ENCODE peak calls at places on chromosomes 4 and X, in nine cellular contexts. T is GM23338, M is mesenchymal stem cell, Z is PC-3, P is neural progenitor cell, H is neuronal stem cell, U is fibroblast of lung, C is mammary epithelial cell, E is H9. S is an unnamed sample.

GRCh38 chrX:68889244-68889643 is 60.4 kb downstream of the EFNB1 start:
- DNase-seq in T (no peak), M (no peak), Z (no peak), P (no peak), H (no peak), U (no peak), C (no peak), E (no peak), S (no peak)

GRCh38 chrX:119667111-119667928 is 25.6 kb downstream of the SEPTIN6 start:
- DNase-seq in T (no peak), M (no peak), Z (no peak), P (no peak), H (no peak), U (no peak), C (no peak), E (no peak), S (no peak)

GRCh38 chr4:182969651-182970279 is 52.6 kb upstream of the DCTD start:
- DNase-seq in T (no peak), M (no peak), Z (peak), P (no peak), H (no peak), U (no peak), C (no peak), E (no peak), S (no peak)

GRCh38 chr4:513327-513726 is 14.3 kb downstream of the PIGG start:
- DNase-seq in T (no peak), M (no peak), Z (no peak), P (no peak), H (no peak), U (no peak), C (no peak), E (no peak), S (no peak)

GRCh38 chrX:118347131-118347530 is 1.2 kb downstream of the WDR44 start:
- DNase-seq in T (no peak), M (peak), Z (peak), P (peak), H (no peak), U (peak), C (peak), E (no peak), S (peak)

GRCh38 chr4:188041721-188042120 is 46.1 kb downstream of the ZFP42 start:
- DNase-seq in T (no peak), M (no peak), Z (no peak), P (no peak), H (no peak), U (no peak), C (no peak), E (no peak), S (no peak)

GRCh38 chr4:23741586-23742240 is 148.1 kb downstream of the PPARGC1A start:
- DNase-seq in T (no peak), M (no peak), Z (no peak), P (no peak), H (no peak), U (no peak), C (no peak), E (no peak), S (no peak)

GRCh38 chr4:179624768-179625181 is 2182.5 kb upstream of the AGA start:
- DNase-seq in T (no peak), M (peak), Z (peak), P (peak), H (no peak), U (peak), C (no peak), E (peak), S (peak)

GRCh38 chr4:132839070-132839469 is 310.0 kb upstream of the PCDH10 start:
- DNase-seq in T (no peak), M (no peak), Z (no peak), P (no peak), H (no peak), U (no peak), C (no peak), E (no peak), S (no peak)

GRCh38 chrX:46326161-46326560 is 219.1 kb downstream of the ZNF674 start:
- DNase-seq in T (peak), M (peak), Z (peak), P (no peak), H (no peak), U (peak), C (peak), E (no peak), S (peak)

GRCh38 chr4:142615324-142615665 is 230.8 kb downstream of the INPP4B start:
- DNase-seq in T (no peak), M (peak), Z (peak), P (no peak), H (no peak), U (peak), C (peak), E (no peak), S (peak)

GRCh38 chrX:107676559-107677378 is 48.5 kb downstream of the PRPS1 start:
- DNase-seq in T (no peak), M (peak), Z (peak), P (no peak), H (no peak), U (peak), C (peak), E (no peak), S (peak)

GRCh38 chr4:159390648-159391047 is 287.8 kb downstream of the RAPGEF2 start:
- DNase-seq in T (no peak), M (peak), Z (peak), P (no peak), H (no peak), U (peak), C (peak), E (no peak), S (peak)

GRCh38 chr4:176995-177394 is 52.7 kb downstream of the ZNF718 start:
- DNase-seq in T (no peak), M (no peak), Z (no peak), P (no peak), H (no peak), U (no peak), C (no peak), E (no peak), S (no peak)

GRCh38 chr4:134298313-134298712 is 96.7 kb upstream of the PABPC4L start:
- DNase-seq in T (no peak), M (no peak), Z (no peak), P (no peak), H (no peak), U (no peak), C (no peak), E (no peak), S (no peak)

GRCh38 chr4:72112514-72113156 is 80.8 kb downstream of the NPFFR2 start:
- DNase-seq in T (no peak), M (peak), Z (peak), P (no peak), H (no peak), U (peak), C (peak), E (no peak), S (peak)

GRCh38 chr4:2847297-2847871 is 3.7 kb downstream of the ADD1 start:
- DNase-seq in T (no peak), M (no peak), Z (no peak), P (no peak), H (no peak), U (no peak), C (no peak), E (no peak), S (no peak)

GRCh38 chr4:165844151-165844550 is 28.9 kb upstream of the TLL1 start:
- DNase-seq in T (no peak), M (no peak), Z (no peak), P (no peak), H (no peak), U (no peak), C (no peak), E (no peak), S (no peak)

GRCh38 chrX:150049647-150050046 is 111.4 kb upstream of the EOLA2 start:
- DNase-seq in T (peak), M (peak), Z (no peak), P (no peak), H (no peak), U (no peak), C (no peak), E (no peak), S (no peak)

GRCh38 chr4:189185810-189186432 is 754.8 kb upstream of the FRG1 start:
- DNase-seq in T (peak), M (no peak), Z (no peak), P (peak), H (peak), U (no peak), C (peak), E (peak), S (no peak)

GRCh38 chr4:24363751-24364150 is 220.6 kb downstream of the DHX15 start:
- DNase-seq in T (no peak), M (no peak), Z (no peak), P (no peak), H (no peak), U (no peak), C (no peak), E (no peak), S (no peak)

GRCh38 chr4:55178226-55179005 is 53.0 kb upstream of the KDR start:
- DNase-seq in T (peak), M (no peak), Z (no peak), P (no peak), H (no peak), U (no peak), C (no peak), E (no peak), S (no peak)

GRCh38 chrX:103927633-103928032 is 34.8 kb upstream of the TMSB15B start:
- DNase-seq in T (no peak), M (no peak), Z (no peak), P (no peak), H (no peak), U (no peak), C (no peak), E (no peak), S (no peak)

GRCh38 chrX:15675490-15675921 is 10.9 kb upstream of the CLTRN start:
- DNase-seq in T (peak), M (no peak), Z (peak), P (peak), H (peak), U (no peak), C (peak), E (peak), S (no peak)

GRCh38 chr4:125780159-125780558 is 465.4 kb downstream of the FAT4 start:
- DNase-seq in T (no peak), M (peak), Z (no peak), P (no peak), H (no peak), U (peak), C (no peak), E (no peak), S (peak)

GRCh38 chr4:144903953-144904711 is 193.9 kb downstream of the ANAPC10 start:
- DNase-seq in T (no peak), M (no peak), Z (peak), P (no peak), H (no peak), U (peak), C (peak), E (no peak), S (peak)

GRCh38 chr4:896630-897029 is 35.5 kb downstream of the GAK start:
- DNase-seq in T (no peak), M (no peak), Z (no peak), P (no peak), H (no peak), U (no peak), C (no peak), E (no peak), S (no peak)

GRCh38 chr4:25351777-25352421 is 25.2 kb upstream of the ANAPC4 start:
- DNase-seq in T (peak), M (peak), Z (peak), P (no peak), H (no peak), U (peak), C (peak), E (no peak), S (peak)

GRCh38 chr4:176359590-176359989 is 39.8 kb downstream of the SPCS3 start:
- DNase-seq in T (no peak), M (no peak), Z (no peak), P (no peak), H (no peak), U (peak), C (no peak), E (no peak), S (peak)

GRCh38 chr4:3226467-3226866 is 22.5 kb upstream of the MSANTD1 start:
- DNase-seq in T (no peak), M (no peak), Z (no peak), P (no peak), H (no peak), U (no peak), C (no peak), E (no peak), S (no peak)

GRCh38 chrX:122219226-122219625 is 964.9 kb upstream of the GRIA3 start:
- DNase-seq in T (no peak), M (no peak), Z (no peak), P (no peak), H (no peak), U (no peak), C (peak), E (no peak), S (no peak)

GRCh38 chr4:8228319-8229250 is 29.5 kb downstream of the SH3TC1 start:
- DNase-seq in T (no peak), M (peak), Z (peak), P (peak), H (no peak), U (peak), C (peak), E (no peak), S (peak)

GRCh38 chrX:56069299-56069941 is 162.7 kb upstream of the KLF8 start:
- DNase-seq in T (no peak), M (no peak), Z (no peak), P (no peak), H (no peak), U (no peak), C (no peak), E (no peak), S (no peak)

GRCh38 chr4:155807021-155807420 is 48.2 kb downstream of the GUCY1B1 start:
- DNase-seq in T (no peak), M (peak), Z (no peak), P (no peak), H (no peak), U (peak), C (no peak), E (no peak), S (peak)

GRCh38 chr4:77618383-77619241 is 13.0 kb downstream of the CXCL13 start:
- DNase-seq in T (peak), M (peak), Z (peak), P (peak), H (peak), U (peak), C (peak), E (peak), S (peak)

GRCh38 chr4:26987191-26987590 is 126.5 kb downstream of the STIM2 start:
- DNase-seq in T (peak), M (no peak), Z (no peak), P (no peak), H (no peak), U (no peak), C (no peak), E (no peak), S (no peak)

DNA sequence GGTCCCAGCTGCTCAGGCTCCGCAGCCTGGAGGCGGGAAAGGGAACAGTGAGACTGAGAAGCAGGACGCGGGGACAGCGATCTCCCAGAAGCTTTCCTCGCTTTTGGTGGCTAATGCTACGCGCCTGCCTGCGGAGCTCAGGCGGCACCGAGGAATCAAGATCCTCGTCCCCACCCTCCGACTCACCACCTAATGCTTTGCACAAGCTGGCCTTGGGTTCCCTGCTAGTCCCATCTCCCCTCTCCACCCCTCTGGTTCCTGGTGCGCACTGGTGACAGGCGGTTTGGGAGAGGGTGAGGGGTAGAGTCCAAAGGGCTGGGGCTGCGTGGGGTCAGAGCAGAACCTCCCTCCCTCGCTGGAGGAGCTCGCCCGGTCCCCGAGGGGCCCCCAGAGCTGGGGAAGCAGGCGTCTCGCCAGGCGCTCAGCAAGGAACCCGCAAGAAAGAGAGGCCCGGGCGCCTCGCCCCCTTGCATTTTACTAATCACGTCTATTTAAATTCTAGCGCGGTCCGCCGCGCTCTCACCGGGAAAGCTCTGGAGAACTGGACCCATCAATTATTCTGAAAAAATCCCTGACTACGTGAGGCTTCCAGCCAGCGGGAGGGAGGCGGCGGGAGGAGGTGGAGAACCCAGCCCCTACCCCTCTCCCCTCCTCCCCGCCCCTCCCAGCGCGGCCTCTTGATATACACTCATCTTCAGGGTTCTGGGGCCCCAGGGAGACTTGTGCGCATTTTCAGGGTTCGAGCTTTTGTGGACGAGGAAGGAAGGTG is 9.1 kb downstream of the POU4F2 start:
- DNase-seq in T (peak), M (no peak), Z (no peak), P (peak), H (no peak), U (no peak), C (no peak), E (peak), S (no peak)
- H3K4me2 ChIP-seq in T (peak), M (no peak), Z (no peak), P (peak), H (no peak), U (no peak), C (no peak), E (peak), S (peak)

GRCh38 chr4:7027284-7027683 is 15.9 kb upstream of the TADA2B start:
- DNase-seq in T (no peak), M (no peak), Z (no peak), P (no peak), H (no peak), U (no peak), C (no peak), E (no peak), S (no peak)
- H3K4me2 ChIP-seq in T (no peak), M (no peak), Z (no peak), P (no peak), H (no peak), U (no peak), C (no peak), E (no peak), S (no peak)

DNA sequence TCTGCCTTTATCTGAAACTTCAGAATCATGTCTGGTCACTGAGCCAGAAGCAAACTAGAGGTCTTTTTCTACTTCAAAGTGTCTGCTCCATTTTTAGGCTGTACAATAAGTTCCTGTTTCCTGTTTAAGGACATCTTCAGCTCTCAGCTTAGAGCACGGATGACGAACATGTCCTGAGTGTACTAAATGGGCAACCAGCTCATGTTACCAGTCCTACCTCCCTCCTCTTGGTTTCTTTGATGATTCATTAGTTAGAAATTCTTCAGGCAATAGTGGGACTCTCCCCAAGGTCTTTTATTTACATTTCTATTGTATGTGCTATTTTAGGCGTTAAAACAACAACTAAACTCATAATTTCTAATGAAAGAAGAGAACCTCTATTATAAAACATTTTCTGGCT is 58.0 kb downstream of the ENPEP start:
- DNase-seq in T (peak), M (peak), Z (peak), P (no peak), H (no peak), U (peak), C (peak), E (no peak), S (peak)
- H3K4me2 ChIP-seq in T (peak), M (no peak), Z (peak), P (no peak), H (no peak), U (no peak), C (peak), E (no peak), S (peak)

GRCh38 chr4:152220201-152220666 is 315.7 kb downstream of the FBXW7 start:
- DNase-seq in T (no peak), M (no peak), Z (peak), P (no peak), H (no peak), U (peak), C (peak), E (no peak), S (peak)
- H3K4me2 ChIP-seq in T (no peak), M (no peak), Z (no peak), P (no peak), H (no peak), U (no peak), C (no peak), E (no peak), S (no peak)

S was measured in astrocyte.